ENCODE peak calls at places on chromosomes 1 and 21, in eight cellular contexts. F is SK-N-SH, K is HCT116, Q is H1, U is K562, N is endothelial cell of umbilical vein, Y is GM12878, D is HepG2. G is an unnamed sample.

GRCh38 chr1:37952738-37953137 is 5.9 kb upstream of the INPP5B start:
- DNase-seq in F (no peak), K (no peak), Q (no peak), U (no peak), N (no peak), Y (no peak), D (no peak), G (no peak)

GRCh38 chr1:85824066-85824835 is 116.0 kb upstream of the ZNHIT6 start:
- DNase-seq in F (no peak), K (no peak), Q (no peak), U (no peak), N (no peak), Y (no peak), D (no peak), G (no peak)

GRCh38 chr1:116211294-116211693 is 100.1 kb downstream of the MAB21L3 start:
- DNase-seq in F (no peak), K (no peak), Q (no peak), U (no peak), N (no peak), Y (no peak), D (no peak), G (no peak)

GRCh38 chr1:7006996-7007871 is 222.0 kb downstream of the CAMTA1 start:
- DNase-seq in F (no peak), K (no peak), Q (no peak), U (no peak), N (no peak), Y (no peak), D (no peak), G (no peak)

GRCh38 chr1:4344065-4344753 is 310.2 kb upstream of the AJAP1 start:
- DNase-seq in F (no peak), K (no peak), Q (no peak), U (no peak), N (no peak), Y (peak; percentile 9), D (no peak), G (no peak)

GRCh38 chr1:90561926-90562325 is 155.2 kb downstream of the BARHL2 start:
- DNase-seq in F (no peak), K (no peak), Q (peak; percentile 60), U (no peak), N (no peak), Y (no peak), D (no peak), G (no peak)

GRCh38 chr1:95742591-95743089 is 508.6 kb downstream of the RWDD3 start:
- DNase-seq in F (no peak), K (peak; percentile 16), Q (no peak), U (no peak), N (no peak), Y (no peak), D (no peak), G (no peak)

GRCh38 chr1:241310451-241310850 is 46.6 kb downstream of the RGS7 start:
- DNase-seq in F (no peak), K (no peak), Q (no peak), U (no peak), N (no peak), Y (no peak), D (no peak), G (no peak)

GRCh38 chr1:156115514-156116374 is 1.2 kb downstream of the LMNA start:
- DNase-seq in F (peak; percentile 64), K (no peak), Q (no peak), U (peak; percentile 29), N (peak; percentile 61), Y (no peak), D (peak; percentile 41), G (no peak)

GRCh38 chr1:197677313-197677712 is 98.0 kb downstream of the DENND1B start:
- DNase-seq in F (no peak), K (no peak), Q (no peak), U (no peak), N (no peak), Y (no peak), D (no peak), G (no peak)

GRCh38 chr1:217660353-217661062 is 29.4 kb downstream of the SPATA17 start:
- DNase-seq in F (peak; percentile 18), K (peak; percentile 62), Q (no peak), U (no peak), N (peak; percentile 42), Y (no peak), D (peak; percentile 8), G (no peak)

GRCh38 chr21:38428211-38428610 is 70.1 kb downstream of the ERG start:
- DNase-seq in F (no peak), K (no peak), Q (no peak), U (no peak), N (no peak), Y (no peak), D (no peak), G (no peak)

DNA sequence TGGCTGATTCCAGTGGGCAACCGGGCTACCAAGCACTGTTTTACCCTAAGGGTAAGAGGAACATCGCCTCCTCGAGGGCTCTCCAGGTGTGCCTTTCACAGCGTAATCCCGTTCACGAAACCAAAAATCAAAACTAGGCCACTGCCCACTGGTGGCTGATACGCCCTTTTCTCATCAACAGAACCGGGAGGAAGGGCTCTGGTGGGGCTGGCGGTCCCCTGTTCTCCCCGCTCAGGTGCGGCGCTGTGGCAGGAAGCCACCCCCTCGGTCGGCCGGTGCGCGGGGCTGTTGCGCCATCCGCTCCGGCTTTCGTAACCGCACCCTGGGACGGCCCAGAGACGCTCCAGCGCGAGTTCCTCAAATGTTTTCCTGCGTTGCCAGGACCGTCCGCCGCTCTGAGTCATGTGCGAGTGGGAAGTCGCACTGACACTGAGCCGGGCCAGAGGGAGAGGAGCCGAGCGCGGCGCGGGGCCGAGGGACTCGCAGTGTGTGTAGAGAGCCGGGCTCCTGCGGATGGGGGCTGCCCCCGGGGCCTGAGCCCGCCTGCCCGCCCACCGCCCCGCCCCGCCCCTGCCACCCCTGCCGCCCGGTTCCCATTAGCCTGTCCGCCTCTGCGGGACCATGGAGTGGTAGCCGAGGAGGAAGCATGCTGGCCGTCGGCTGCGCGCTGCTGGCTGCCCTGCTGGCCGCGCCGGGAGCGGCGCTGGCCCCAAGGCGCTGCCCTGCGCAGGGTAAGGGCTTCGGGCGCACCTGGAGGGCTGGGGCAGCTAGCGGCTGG is at the start of gene IL6R:
- DNase-seq in F (peak; percentile 78), K (peak; percentile 82), Q (peak; percentile 83), U (peak; percentile 74), N (peak; percentile 83), Y (no peak), D (peak; percentile 83), G (no peak)
- TF ChIP-seq POLR2AphosphoS5 in F (no peak), K (no peak), Q (no peak), U (no peak), N (no peak), Y (no peak), D (no peak), G (no peak)

GRCh38 chr1:15848143-15848928 is 829 bp downstream of the SPEN start:
- DNase-seq in F (peak; percentile 42), K (no peak), Q (peak; percentile 67), U (peak; percentile 59), N (peak; percentile 52), Y (no peak), D (no peak), G (no peak)
- H3K9ac ChIP-seq in F (peak overlapping the region; percentile 83), K (peak overlapping the region; percentile 90), Q (peak overlapping the region; percentile 80), U (peak overlapping the region; percentile 99), N (peak overlapping the region; percentile 99), Y (peak overlapping the region; percentile 88), D (peak overlapping the region; percentile 91), G (peak overlapping the region; percentile 86)

GRCh38 chr1:2928733-2929325 is 92.4 kb upstream of the ACTRT2 start:
- DNase-seq in F (peak; percentile 47), K (no peak), Q (no peak), U (no peak), N (no peak), Y (no peak), D (no peak), G (no peak)

GRCh38 chr1:2926447-2927055 is 94.7 kb upstream of the ACTRT2 start:
- DNase-seq in F (no peak), K (no peak), Q (no peak), U (no peak), N (no peak), Y (no peak), D (no peak), G (no peak)

GRCh38 chr1:2929335-2929734 is 91.9 kb upstream of the ACTRT2 start:
- DNase-seq in F (no peak), K (no peak), Q (no peak), U (no peak), N (no peak), Y (no peak), D (no peak), G (no peak)

GRCh38 chr1:2927393-2927792 is 93.9 kb upstream of the ACTRT2 start:
- DNase-seq in F (no peak), K (no peak), Q (no peak), U (no peak), N (no peak), Y (no peak), D (no peak), G (no peak)

DNA sequence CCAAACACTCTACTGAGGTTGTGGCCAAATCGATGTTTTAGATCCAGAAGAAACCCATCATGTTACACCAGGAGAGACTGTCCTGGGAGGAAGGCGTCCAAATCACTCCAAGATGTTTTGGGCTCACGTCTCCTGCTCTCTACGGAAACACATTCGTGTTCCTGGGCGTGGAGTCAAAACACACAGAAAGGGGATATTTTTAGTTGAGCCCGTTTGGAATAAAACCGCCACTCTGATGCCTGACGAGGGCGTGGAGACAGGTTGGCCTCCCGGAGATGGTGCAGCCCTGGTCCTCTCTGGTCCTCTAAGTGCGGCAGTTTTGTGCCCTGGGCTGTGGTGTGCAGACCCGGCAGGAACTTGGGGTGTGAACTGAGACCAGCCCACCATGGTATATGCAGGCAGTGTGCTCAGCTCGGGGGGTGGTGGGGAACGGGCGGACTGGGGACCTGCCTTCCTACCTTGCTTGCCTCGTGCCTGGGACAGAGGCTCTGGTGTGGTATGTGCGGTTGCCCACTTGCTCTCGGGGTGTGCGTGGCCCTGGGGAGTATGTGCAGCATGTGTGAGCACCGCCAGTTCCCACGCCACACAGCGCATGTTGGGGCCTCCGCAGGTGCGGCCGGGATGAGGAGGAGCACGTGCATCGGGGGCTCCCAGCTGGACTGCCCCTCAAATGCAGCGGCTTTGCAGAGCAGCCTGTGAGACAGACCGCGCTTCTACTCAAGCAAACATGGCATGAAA is 93.1 kb upstream of the ACTRT2 start:
- DNase-seq in F (no peak), K (no peak), Q (no peak), U (no peak), N (no peak), Y (no peak), D (no peak), G (no peak)
- TF ChIP-seq POLR2AphosphoS5 in F (no peak), K (no peak), Q (no peak), U (no peak), N (no peak), Y (no peak), D (no peak), G (no peak)

GRCh38 chr1:964691-965525 is 1.4 kb upstream of the PLEKHN1 start:
- DNase-seq in F (no peak), K (no peak), Q (no peak), U (no peak), N (no peak), Y (no peak), D (no peak), G (no peak)

GRCh38 chr1:965526-966134 is 652 bp upstream of the PLEKHN1 start:
- DNase-seq in F (no peak), K (no peak), Q (no peak), U (no peak), N (no peak), Y (no peak), D (no peak), G (no peak)

GRCh38 chr1:966135-966602 is at the start of gene PLEKHN1:
- DNase-seq in F (no peak), K (no peak), Q (peak; percentile 79), U (peak; percentile 71), N (peak; percentile 17), Y (no peak), D (peak; percentile 30), G (no peak)

GRCh38 chr1:967466-968343 is 1.4 kb downstream of the PLEKHN1 start:
- DNase-seq in F (no peak), K (no peak), Q (no peak), U (no peak), N (no peak), Y (no peak), D (no peak), G (no peak)

GRCh38 chr1:966603-967295 is 467 bp downstream of the PLEKHN1 start:
- DNase-seq in F (no peak), K (no peak), Q (peak; percentile 82), U (peak; percentile 90), N (peak; percentile 57), Y (no peak), D (peak; percentile 31), G (no peak)
- H3K9ac ChIP-seq in F (no peak overlapping the region), K (peak overlapping the region; percentile 94), Q (peak overlapping the region; percentile 70), U (peak overlapping the region; percentile 90), N (peak overlapping the region; percentile 21), Y (peak overlapping the region; percentile 69), D (peak overlapping the region; percentile 64), G (peak overlapping the region; percentile 45)

G was measured in SK-N-MC.